ENCODE peak calls at places on chromosomes 6 and 20, in five cellular contexts. V, E, C, I and T are unnamed samples.

GRCh38 chr20:43238833-43239232 is 49.1 kb upstream of the PTPRT start:
- DNase-seq in C (peak; percentile 23), V (no peak), E (no peak), I (peak; percentile 21), T (no peak)

GRCh38 chr6:29602564-29603361 is 17.8 kb downstream of the OR2H2 start:
- DNase-seq in I (peak; percentile 54), C (peak; percentile 69), V (no peak), E (no peak), T (no peak)

GRCh38 chr6:89310929-89311328 is 4.2 kb downstream of the GABRR2 start:
- DNase-seq in C (no peak), E (no peak), I (peak; percentile 53), V (no peak), T (no peak)

GRCh38 chr20:32252189-32252588 is 25.3 kb upstream of the KIF3B start:
- DNase-seq in V (peak; percentile 11), I (no peak), C (no peak), E (no peak), T (no peak)

GRCh38 chr6:36114798-36115408 is 15.4 kb upstream of the MAPK13 start:
- DNase-seq in I (no peak), C (no peak), E (no peak), V (no peak), T (no peak)

GRCh38 chr6:152531659-152532058 is 105.5 kb downstream of the SYNE1 start:
- DNase-seq in I (no peak), C (no peak), E (no peak), V (no peak), T (no peak)

GRCh38 chr20:38197217-38198008 is 32.3 kb upstream of the TGM2 start:
- DNase-seq in E (no peak), I (no peak), C (no peak), V (no peak), T (no peak)

GRCh38 chr6:12092762-12093161 is 80.7 kb downstream of the HIVEP1 start:
- DNase-seq in I (no peak), V (no peak), E (no peak), C (no peak), T (no peak)

GRCh38 chr6:161242779-161243693 is 30.8 kb downstream of the AGPAT4 start:
- DNase-seq in V (peak; percentile 44), E (no peak), I (no peak), C (no peak), T (no peak)

GRCh38 chr6:139962663-139963314 is 588.3 kb upstream of the CITED2 start:
- DNase-seq in C (no peak), V (no peak), I (no peak), E (no peak), T (no peak)

GRCh38 chr20:25178563-25179438 is 16.7 kb upstream of the ENTPD6 start:
- DNase-seq in E (peak; percentile 41), C (peak; percentile 65), I (peak; percentile 62), V (no peak), T (peak; percentile 59)

GRCh38 chr20:49384437-49385434 is 97.7 kb downstream of the KCNB1 start:
- DNase-seq in I (peak; percentile 84), C (peak; percentile 64), V (peak; percentile 41), E (peak; percentile 71), T (peak; percentile 56)

GRCh38 chr6:160408528-160408927 is 60.4 kb downstream of the SLC22A3 start:
- DNase-seq in I (no peak), V (no peak), C (no peak), E (no peak), T (no peak)

GRCh38 chr6:6730831-6731230 is 142.3 kb downstream of the LY86 start:
- DNase-seq in C (no peak), V (no peak), E (peak; percentile 78), I (no peak), T (no peak)

GRCh38 chr20:19688031-19688806 is 69.8 kb upstream of the RIN2 start:
- DNase-seq in V (no peak), E (peak; percentile 65), C (peak; percentile 47), I (peak; percentile 83), T (peak; percentile 89)
- H3K4me1 ChIP-seq in V (no peaks in the 10 kb centered on the region), E (no peaks in the 10 kb centered on the region), C (no peaks in the 10 kb centered on the region), I (no peaks in the 10 kb centered on the region), T (no peaks in the 10 kb centered on the region)

DNA sequence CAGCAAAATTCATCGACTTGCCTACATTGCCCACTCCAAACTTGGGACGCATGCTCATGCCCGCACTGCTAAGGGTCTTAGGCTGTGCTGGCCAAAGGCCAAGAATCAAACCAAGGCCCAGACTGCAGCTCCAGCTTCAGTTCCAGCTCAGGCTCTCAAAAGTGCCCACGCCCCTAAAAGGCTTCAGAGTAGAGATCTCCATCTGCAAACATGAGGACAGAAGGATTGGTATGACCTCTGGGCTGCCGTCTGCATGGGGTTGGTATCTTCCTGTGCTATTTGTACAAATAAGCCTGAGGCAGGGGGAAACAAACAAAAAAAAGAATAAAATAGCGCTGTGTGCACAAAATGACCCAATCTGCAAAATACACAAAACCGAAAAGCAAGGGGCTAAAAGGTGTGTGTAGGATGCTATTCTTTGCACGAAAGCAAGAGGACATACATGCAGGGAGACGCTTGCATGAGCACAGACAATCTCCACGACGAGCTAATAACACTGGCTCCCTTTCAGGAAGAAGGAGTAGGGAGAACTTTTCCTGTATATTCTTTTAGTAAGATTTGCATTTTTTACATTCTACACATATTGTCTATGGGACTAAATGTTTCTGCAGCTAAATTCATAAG is 33.2 kb downstream of the ATP9A start:
- DNase-seq in I (no peak), E (no peak), V (no peak), C (no peak), T (no peak)
- H3K4me3 ChIP-seq in I (no peak overlapping the region), E (no peak overlapping the region), V (no peak overlapping the region), C (no peak overlapping the region), T (no peak overlapping the region)

GRCh38 chr20:36249450-36249849 is 13.2 kb downstream of the AAR2 start:
- DNase-seq in V (no peak), I (no peak), E (no peak), C (no peak), T (no peak)

GRCh38 chr20:36248836-36249235 is 12.6 kb downstream of the AAR2 start:
- DNase-seq in C (no peak), V (no peak), I (no peak), E (no peak), T (no peak)

GRCh38 chr20:36241678-36242077 is 5.4 kb downstream of the AAR2 start:
- DNase-seq in C (no peak), V (no peak), I (no peak), E (no peak), T (no peak)

GRCh38 chr20:36243726-36244125 is 7.4 kb downstream of the AAR2 start:
- DNase-seq in C (peak; percentile 36), I (no peak), E (no peak), V (no peak), T (no peak)

GRCh38 chr20:36246410-36246809 is 10.1 kb downstream of the AAR2 start:
- DNase-seq in V (no peak), C (no peak), E (no peak), I (no peak), T (no peak)
- H3K36me3 ChIP-seq in V (peaks cover 50% of the 10 kb centered on the region), C (peaks cover 70% of the 10 kb centered on the region), E (no peaks in the 10 kb centered on the region), I (no peaks in the 10 kb centered on the region), T (peaks cover 12% of the 10 kb centered on the region)

DNA sequence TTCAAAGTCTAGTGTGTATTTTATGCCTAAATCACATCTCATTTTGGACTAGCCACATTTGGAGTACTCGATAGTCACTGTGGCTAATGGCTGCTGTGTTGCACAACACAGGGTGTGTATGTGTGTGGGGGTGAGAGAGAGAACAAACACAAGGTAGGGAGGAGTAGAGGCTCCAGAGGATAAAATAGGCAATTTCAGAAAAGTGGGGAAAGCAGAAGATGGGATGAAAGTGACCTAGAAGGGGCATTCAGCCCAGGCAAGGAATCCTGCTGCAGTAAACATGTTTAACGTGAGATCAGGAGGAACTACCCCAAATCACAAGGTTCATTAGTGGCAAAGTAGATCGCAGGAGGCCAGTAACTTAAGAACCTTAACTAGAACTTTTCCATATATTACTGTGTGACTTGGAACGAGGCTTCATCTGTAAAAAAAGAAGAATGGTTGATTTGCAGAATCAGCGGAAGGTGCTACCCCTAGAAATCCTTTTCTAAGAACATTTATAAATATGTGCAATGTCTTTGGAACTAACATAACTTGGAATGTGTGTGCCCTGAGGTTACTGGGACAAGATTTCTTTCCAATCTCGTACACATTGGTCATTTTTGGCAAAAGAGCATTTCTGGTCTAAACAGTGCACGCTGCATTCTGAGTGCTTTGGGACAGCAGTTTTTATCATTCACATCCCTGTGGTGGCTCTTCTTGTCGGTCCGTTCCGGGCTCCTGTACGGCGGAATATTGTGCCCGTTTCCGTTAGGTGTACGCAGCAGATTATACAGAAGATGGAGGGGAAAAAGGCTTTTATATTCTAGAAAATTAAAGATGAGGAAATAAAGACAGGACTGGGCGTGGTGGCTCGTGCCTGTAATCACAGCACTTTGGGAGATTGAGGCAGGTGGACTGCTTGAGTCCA is 2.6 kb downstream of the DUSP22 start:
- DNase-seq in C (no peak), V (no peak), I (no peak), E (no peak), T (no peak)
- H3K4me1 ChIP-seq in C (peaks cover 17% of the 10 kb centered on the region), V (peaks cover 42% of the 10 kb centered on the region), I (no peaks in the 10 kb centered on the region), E (no peaks in the 10 kb centered on the region), T (peaks cover 7% of the 10 kb centered on the region)